ENCODE peak calls at places on chromosomes 7 and 10, in seven cellular contexts. One of them, this sample, is unnamed.

GRCh38 chr10:117896517-117896916 is 150.2 kb downstream of the RAB11FIP2 start:
- DNase-seq in effector memory CD4-positive, alpha-beta T cell: no peak
- DNase-seq in T-helper 17 cell: no peak
- DNase-seq in amniotic stem cell: no peak
- DNase-seq in NCI-H1105: no peak
- DNase-seq in MV-4-11: peak; percentile 75
- DNase-seq in natural killer cell treated with Interleukin-12 subunit alpha and Interleukin-12 subunit beta and Interleukin-15 and Interleukin-18, amount 100 ng/mL, for 72 hours: no peak
- DNase-seq in this sample: no peak

GRCh38 chr7:137480824-137481365 is 137.4 kb upstream of the PTN start:
- DNase-seq in effector memory CD4-positive, alpha-beta T cell: no peak
- DNase-seq in T-helper 17 cell: no peak
- DNase-seq in amniotic stem cell: no peak
- DNase-seq in NCI-H1105: no peak
- DNase-seq in MV-4-11: no peak
- DNase-seq in natural killer cell treated with Interleukin-12 subunit alpha and Interleukin-12 subunit beta and Interleukin-15 and Interleukin-18, amount 100 ng/mL, for 72 hours: no peak
- DNase-seq in this sample: no peak

GRCh38 chr7:114151777-114152176 is 233.0 kb upstream of the PPP1R3A start:
- DNase-seq in effector memory CD4-positive, alpha-beta T cell: no peak
- DNase-seq in T-helper 17 cell: no peak
- DNase-seq in amniotic stem cell: no peak
- DNase-seq in NCI-H1105: no peak
- DNase-seq in MV-4-11: no peak
- DNase-seq in natural killer cell treated with Interleukin-12 subunit alpha and Interleukin-12 subunit beta and Interleukin-15 and Interleukin-18, amount 100 ng/mL, for 72 hours: no peak
- DNase-seq in this sample: no peak

GRCh38 chr7:117631652-117632051 is 151.8 kb downstream of the CFTR start:
- DNase-seq in effector memory CD4-positive, alpha-beta T cell: no peak
- DNase-seq in T-helper 17 cell: no peak
- DNase-seq in amniotic stem cell: no peak
- DNase-seq in NCI-H1105: no peak
- DNase-seq in MV-4-11: no peak
- DNase-seq in natural killer cell treated with Interleukin-12 subunit alpha and Interleukin-12 subunit beta and Interleukin-15 and Interleukin-18, amount 100 ng/mL, for 72 hours: no peak
- DNase-seq in this sample: no peak

GRCh38 chr10:63414481-63415260 is 51.1 kb downstream of the JMJD1C start:
- DNase-seq in effector memory CD4-positive, alpha-beta T cell: no peak
- DNase-seq in T-helper 17 cell: no peak
- DNase-seq in amniotic stem cell: no peak
- DNase-seq in NCI-H1105: no peak
- DNase-seq in MV-4-11: no peak
- DNase-seq in natural killer cell treated with Interleukin-12 subunit alpha and Interleukin-12 subunit beta and Interleukin-15 and Interleukin-18, amount 100 ng/mL, for 72 hours: no peak
- DNase-seq in this sample: no peak

GRCh38 chr7:45679516-45679915 is 105.3 kb downstream of the ADCY1 start:
- DNase-seq in effector memory CD4-positive, alpha-beta T cell: no peak
- DNase-seq in T-helper 17 cell: no peak
- DNase-seq in amniotic stem cell: no peak
- DNase-seq in NCI-H1105: no peak
- DNase-seq in MV-4-11: no peak
- DNase-seq in natural killer cell treated with Interleukin-12 subunit alpha and Interleukin-12 subunit beta and Interleukin-15 and Interleukin-18, amount 100 ng/mL, for 72 hours: no peak
- DNase-seq in this sample: no peak

GRCh38 chr7:117127585-117128168 is 174.4 kb downstream of the ST7 start:
- DNase-seq in effector memory CD4-positive, alpha-beta T cell: no peak
- DNase-seq in T-helper 17 cell: peak; percentile 19
- DNase-seq in amniotic stem cell: peak; percentile 37
- DNase-seq in NCI-H1105: peak; percentile 20
- DNase-seq in MV-4-11: peak; percentile 69
- DNase-seq in natural killer cell treated with Interleukin-12 subunit alpha and Interleukin-12 subunit beta and Interleukin-15 and Interleukin-18, amount 100 ng/mL, for 72 hours: no peak
- DNase-seq in this sample: peak; percentile 69

GRCh38 chr10:49664842-49665355 is 14.6 kb upstream of the C10orf53 start:
- DNase-seq in effector memory CD4-positive, alpha-beta T cell: no peak
- DNase-seq in T-helper 17 cell: no peak
- DNase-seq in amniotic stem cell: no peak
- DNase-seq in NCI-H1105: no peak
- DNase-seq in MV-4-11: no peak
- DNase-seq in natural killer cell treated with Interleukin-12 subunit alpha and Interleukin-12 subunit beta and Interleukin-15 and Interleukin-18, amount 100 ng/mL, for 72 hours: no peak
- DNase-seq in this sample: no peak

GRCh38 chr10:121601458-121601857 is 3.2 kb upstream of the FGFR2 start:
- DNase-seq in effector memory CD4-positive, alpha-beta T cell: no peak
- DNase-seq in T-helper 17 cell: no peak
- DNase-seq in amniotic stem cell: no peak
- DNase-seq in NCI-H1105: no peak
- DNase-seq in MV-4-11: no peak
- DNase-seq in natural killer cell treated with Interleukin-12 subunit alpha and Interleukin-12 subunit beta and Interleukin-15 and Interleukin-18, amount 100 ng/mL, for 72 hours: no peak
- DNase-seq in this sample: no peak

GRCh38 chr7:97733276-97734206 is 1.7 kb downstream of the TAC1 start:
- DNase-seq in effector memory CD4-positive, alpha-beta T cell: no peak
- DNase-seq in T-helper 17 cell: no peak
- DNase-seq in amniotic stem cell: no peak
- DNase-seq in NCI-H1105: no peak
- DNase-seq in MV-4-11: no peak
- DNase-seq in natural killer cell treated with Interleukin-12 subunit alpha and Interleukin-12 subunit beta and Interleukin-15 and Interleukin-18, amount 100 ng/mL, for 72 hours: no peak
- DNase-seq in this sample: no peak

GRCh38 chr7:128869138-128869943 is 6.7 kb downstream of the ATP6V1F start:
- DNase-seq in effector memory CD4-positive, alpha-beta T cell: peak; percentile 25
- DNase-seq in T-helper 17 cell: peak; percentile 31
- DNase-seq in amniotic stem cell: no peak
- DNase-seq in NCI-H1105: no peak
- DNase-seq in MV-4-11: no peak
- DNase-seq in natural killer cell treated with Interleukin-12 subunit alpha and Interleukin-12 subunit beta and Interleukin-15 and Interleukin-18, amount 100 ng/mL, for 72 hours: no peak
- DNase-seq in this sample: peak; percentile 15

GRCh38 chr10:119595715-119596515 is 849 bp downstream of the TIAL1 start:
- DNase-seq in effector memory CD4-positive, alpha-beta T cell: peak; percentile 26
- DNase-seq in T-helper 17 cell: peak; percentile 39
- DNase-seq in amniotic stem cell: no peak
- DNase-seq in NCI-H1105: no peak
- DNase-seq in MV-4-11: peak; percentile 15
- DNase-seq in natural killer cell treated with Interleukin-12 subunit alpha and Interleukin-12 subunit beta and Interleukin-15 and Interleukin-18, amount 100 ng/mL, for 72 hours: peak; percentile 78
- DNase-seq in this sample: no peak

GRCh38 chr7:29793507-29793906 is 12.8 kb upstream of the WIPF3 start:
- DNase-seq in effector memory CD4-positive, alpha-beta T cell: no peak
- DNase-seq in T-helper 17 cell: no peak
- DNase-seq in amniotic stem cell: no peak
- DNase-seq in NCI-H1105: no peak
- DNase-seq in MV-4-11: no peak
- DNase-seq in natural killer cell treated with Interleukin-12 subunit alpha and Interleukin-12 subunit beta and Interleukin-15 and Interleukin-18, amount 100 ng/mL, for 72 hours: no peak
- DNase-seq in this sample: no peak

GRCh38 chr7:38178695-38179344 is 775 bp downstream of the STARD3NL start:
- DNase-seq in effector memory CD4-positive, alpha-beta T cell: no peak
- DNase-seq in T-helper 17 cell: no peak
- DNase-seq in amniotic stem cell: no peak
- DNase-seq in NCI-H1105: no peak
- DNase-seq in MV-4-11: no peak
- DNase-seq in natural killer cell treated with Interleukin-12 subunit alpha and Interleukin-12 subunit beta and Interleukin-15 and Interleukin-18, amount 100 ng/mL, for 72 hours: peak; percentile 69
- DNase-seq in this sample: peak; percentile 44

GRCh38 chr7:91953618-91954017 is 13.0 kb downstream of the AKAP9 start:
- DNase-seq in effector memory CD4-positive, alpha-beta T cell: no peak
- DNase-seq in T-helper 17 cell: no peak
- DNase-seq in amniotic stem cell: no peak
- DNase-seq in NCI-H1105: no peak
- DNase-seq in MV-4-11: no peak
- DNase-seq in natural killer cell treated with Interleukin-12 subunit alpha and Interleukin-12 subunit beta and Interleukin-15 and Interleukin-18, amount 100 ng/mL, for 72 hours: no peak
- DNase-seq in this sample: no peak

GRCh38 chr7:142885311-142886230 is at the start of gene TRPV6:
- DNase-seq in effector memory CD4-positive, alpha-beta T cell: no peak
- DNase-seq in T-helper 17 cell: no peak
- DNase-seq in amniotic stem cell: no peak
- DNase-seq in NCI-H1105: no peak
- DNase-seq in MV-4-11: no peak
- DNase-seq in natural killer cell treated with Interleukin-12 subunit alpha and Interleukin-12 subunit beta and Interleukin-15 and Interleukin-18, amount 100 ng/mL, for 72 hours: no peak
- DNase-seq in this sample: no peak

GRCh38 chr7:30977896-30978564 is 14.3 kb downstream of the GHRHR start:
- DNase-seq in effector memory CD4-positive, alpha-beta T cell: no peak
- DNase-seq in T-helper 17 cell: no peak
- DNase-seq in amniotic stem cell: no peak
- DNase-seq in NCI-H1105: peak; percentile 41
- DNase-seq in MV-4-11: no peak
- DNase-seq in natural killer cell treated with Interleukin-12 subunit alpha and Interleukin-12 subunit beta and Interleukin-15 and Interleukin-18, amount 100 ng/mL, for 72 hours: no peak
- DNase-seq in this sample: no peak

GRCh38 chr7:2482725-2483451 is 6.7 kb upstream of the GRIFIN start:
- DNase-seq in effector memory CD4-positive, alpha-beta T cell: no peak
- DNase-seq in T-helper 17 cell: no peak
- DNase-seq in amniotic stem cell: no peak
- DNase-seq in NCI-H1105: no peak
- DNase-seq in MV-4-11: no peak
- DNase-seq in natural killer cell treated with Interleukin-12 subunit alpha and Interleukin-12 subunit beta and Interleukin-15 and Interleukin-18, amount 100 ng/mL, for 72 hours: no peak
- DNase-seq in this sample: no peak

GRCh38 chr7:22571776-22572175 is 71.8 kb upstream of the STEAP1B start:
- DNase-seq in effector memory CD4-positive, alpha-beta T cell: no peak
- DNase-seq in T-helper 17 cell: no peak
- DNase-seq in amniotic stem cell: no peak
- DNase-seq in NCI-H1105: no peak
- DNase-seq in MV-4-11: peak; percentile 79
- DNase-seq in natural killer cell treated with Interleukin-12 subunit alpha and Interleukin-12 subunit beta and Interleukin-15 and Interleukin-18, amount 100 ng/mL, for 72 hours: no peak
- DNase-seq in this sample: no peak

GRCh38 chr10:112821663-112822062 is 128.4 kb upstream of the TCF7L2 start:
- DNase-seq in effector memory CD4-positive, alpha-beta T cell: no peak
- DNase-seq in T-helper 17 cell: no peak
- DNase-seq in amniotic stem cell: no peak
- DNase-seq in NCI-H1105: no peak
- DNase-seq in MV-4-11: peak; percentile 23
- DNase-seq in natural killer cell treated with Interleukin-12 subunit alpha and Interleukin-12 subunit beta and Interleukin-15 and Interleukin-18, amount 100 ng/mL, for 72 hours: no peak
- DNase-seq in this sample: no peak

GRCh38 chr10:75211007-75211735 is 575 bp downstream of the VDAC2 start:
- DNase-seq in effector memory CD4-positive, alpha-beta T cell: no peak
- DNase-seq in T-helper 17 cell: no peak
- DNase-seq in amniotic stem cell: peak; percentile 49
- DNase-seq in NCI-H1105: no peak
- DNase-seq in MV-4-11: peak; percentile 39
- DNase-seq in natural killer cell treated with Interleukin-12 subunit alpha and Interleukin-12 subunit beta and Interleukin-15 and Interleukin-18, amount 100 ng/mL, for 72 hours: peak; percentile 62
- DNase-seq in this sample: peak; percentile 16

GRCh38 chr10:27223964-27224363 is 16.6 kb downstream of the ACBD5 start:
- DNase-seq in effector memory CD4-positive, alpha-beta T cell: no peak
- DNase-seq in T-helper 17 cell: peak; percentile 19
- DNase-seq in amniotic stem cell: no peak
- DNase-seq in NCI-H1105: no peak
- DNase-seq in MV-4-11: no peak
- DNase-seq in natural killer cell treated with Interleukin-12 subunit alpha and Interleukin-12 subunit beta and Interleukin-15 and Interleukin-18, amount 100 ng/mL, for 72 hours: no peak
- DNase-seq in this sample: peak; percentile 32

GRCh38 chr10:118013078-118013568 is 33.6 kb downstream of the RAB11FIP2 start:
- DNase-seq in effector memory CD4-positive, alpha-beta T cell: no peak
- DNase-seq in T-helper 17 cell: no peak
- DNase-seq in amniotic stem cell: no peak
- DNase-seq in NCI-H1105: no peak
- DNase-seq in MV-4-11: no peak
- DNase-seq in natural killer cell treated with Interleukin-12 subunit alpha and Interleukin-12 subunit beta and Interleukin-15 and Interleukin-18, amount 100 ng/mL, for 72 hours: no peak
- DNase-seq in this sample: no peak

GRCh38 chr7:107232568-107233090 is 63.8 kb downstream of the HBP1 start:
- DNase-seq in effector memory CD4-positive, alpha-beta T cell: no peak
- DNase-seq in T-helper 17 cell: no peak
- DNase-seq in amniotic stem cell: no peak
- DNase-seq in NCI-H1105: no peak
- DNase-seq in MV-4-11: peak; percentile 20
- DNase-seq in natural killer cell treated with Interleukin-12 subunit alpha and Interleukin-12 subunit beta and Interleukin-15 and Interleukin-18, amount 100 ng/mL, for 72 hours: no peak
- DNase-seq in this sample: no peak

GRCh38 chr7:92366730-92367129 is 80.6 kb upstream of the GATAD1 start:
- DNase-seq in effector memory CD4-positive, alpha-beta T cell: no peak
- DNase-seq in T-helper 17 cell: no peak
- DNase-seq in amniotic stem cell: no peak
- DNase-seq in NCI-H1105: no peak
- DNase-seq in MV-4-11: no peak
- DNase-seq in natural killer cell treated with Interleukin-12 subunit alpha and Interleukin-12 subunit beta and Interleukin-15 and Interleukin-18, amount 100 ng/mL, for 72 hours: no peak
- DNase-seq in this sample: no peak

GRCh38 chr7:130147710-130148325 is 57.4 kb downstream of the TMEM209 start:
- DNase-seq in effector memory CD4-positive, alpha-beta T cell: no peak
- DNase-seq in T-helper 17 cell: no peak
- DNase-seq in amniotic stem cell: no peak
- DNase-seq in NCI-H1105: no peak
- DNase-seq in MV-4-11: no peak
- DNase-seq in natural killer cell treated with Interleukin-12 subunit alpha and Interleukin-12 subunit beta and Interleukin-15 and Interleukin-18, amount 100 ng/mL, for 72 hours: no peak
- DNase-seq in this sample: no peak

GRCh38 chr10:3852147-3852904 is 67.3 kb upstream of the KLF6 start:
- DNase-seq in effector memory CD4-positive, alpha-beta T cell: peak; percentile 72
- DNase-seq in T-helper 17 cell: no peak
- DNase-seq in amniotic stem cell: peak; percentile 92
- DNase-seq in NCI-H1105: no peak
- DNase-seq in MV-4-11: peak; percentile 83
- DNase-seq in natural killer cell treated with Interleukin-12 subunit alpha and Interleukin-12 subunit beta and Interleukin-15 and Interleukin-18, amount 100 ng/mL, for 72 hours: no peak
- DNase-seq in this sample: peak; percentile 29

GRCh38 chr10:111221682-111222470 is 145.0 kb downstream of the ADRA2A start:
- DNase-seq in effector memory CD4-positive, alpha-beta T cell: no peak
- DNase-seq in T-helper 17 cell: no peak
- DNase-seq in amniotic stem cell: no peak
- DNase-seq in NCI-H1105: no peak
- DNase-seq in MV-4-11: no peak
- DNase-seq in natural killer cell treated with Interleukin-12 subunit alpha and Interleukin-12 subunit beta and Interleukin-15 and Interleukin-18, amount 100 ng/mL, for 72 hours: no peak
- DNase-seq in this sample: no peak

This sample was measured in AML-193.